ENCODE peak calls at places on chromosomes 2 and 18, in seven cellular contexts. G is SJSA1, X is lower lobe of right lung, B is esophagus squamous epithelium, Q is spleen, C is GM23248, L is H7. Z is an unnamed sample.

GRCh38 chr18:13099113-13099512 is 108.0 kb downstream of the CEP192 start:
- DNase-seq in G (no peak), X (no peak), B (no peak), Q (no peak), C (no peak), L (no peak), Z (no peak)

GRCh38 chr2:27186613-27187345 is 25.1 kb upstream of the ATRAID start:
- DNase-seq in G (no peak), X (no peak), B (no peak), Q (no peak), C (no peak), L (no peak), Z (no peak)

GRCh38 chr2:199946836-199947235 is 8.5 kb downstream of the TYW5 start:
- DNase-seq in G (no peak), X (no peak), B (no peak), Q (no peak), C (peak; percentile 45), L (no peak), Z (no peak)

GRCh38 chr18:1392865-1393734 is 488.4 kb downstream of the ADCYAP1 start:
- DNase-seq in G (no peak), X (no peak), B (no peak), Q (no peak), C (no peak), L (no peak), Z (no peak)

GRCh38 chr2:44170337-44170736 is 1.7 kb downstream of the PPM1B start:
- DNase-seq in G (no peak), X (no peak), B (no peak), Q (no peak), C (peak; percentile 56), L (no peak), Z (peak; percentile 38)

GRCh38 chr18:9952633-9953416 is 39.0 kb downstream of the VAPA start:
- DNase-seq in G (no peak), X (no peak), B (no peak), Q (no peak), C (peak; percentile 50), L (no peak), Z (peak; percentile 91)

GRCh38 chr2:88538362-88538917 is 85.9 kb upstream of the FOXI3 start:
- DNase-seq in G (no peak), X (no peak), B (no peak), Q (no peak), C (no peak), L (no peak), Z (peak; percentile 14)

GRCh38 chr2:236749346-236749745 is 179.7 kb downstream of the ACKR3 start:
- DNase-seq in G (no peak), X (no peak), B (no peak), Q (no peak), C (peak; percentile 86), L (no peak), Z (peak; percentile 81)

GRCh38 chr2:19569300-19569791 is 210.9 kb upstream of the OSR1 start:
- DNase-seq in G (no peak), X (no peak), B (no peak), Q (no peak), C (peak; percentile 35), L (no peak), Z (peak; percentile 67)

GRCh38 chr2:73986085-73986680 is 1.5 kb downstream of the TET3 start:
- DNase-seq in G (no peak), X (no peak), B (no peak), Q (peak; percentile 82), C (no peak), L (no peak), Z (no peak)

GRCh38 chr2:105769504-105769903 is 24.8 kb downstream of the NCK2 start:
- DNase-seq in G (no peak), X (no peak), B (no peak), Q (no peak), C (no peak), L (peak; percentile 69), Z (no peak)

GRCh38 chr2:43943809-43944452 is 51.9 kb downstream of the LRPPRC start:
- DNase-seq in G (no peak), X (no peak), B (no peak), Q (no peak), C (no peak), L (no peak), Z (no peak)

GRCh38 chr2:191845876-191846786 is 757 bp downstream of the CAVIN2 start:
- DNase-seq in G (no peak), X (peak; percentile 67), B (no peak), Q (peak; percentile 73), C (no peak), L (no peak), Z (no peak)

GRCh38 chr2:18976112-18976961 is 382.1 kb downstream of the OSR1 start:
- DNase-seq in G (no peak), X (no peak), B (no peak), Q (no peak), C (peak; percentile 90), L (no peak), Z (peak; percentile 38)

GRCh38 chr2:79994915-79995419 is 309.6 kb downstream of the LRRTM1 start:
- DNase-seq in G (no peak), X (no peak), B (no peak), Q (no peak), C (peak; percentile 31), L (no peak), Z (no peak)

GRCh38 chr2:66443183-66443976 is 8.5 kb downstream of the MEIS1 start:
- DNase-seq in G (no peak), X (no peak), B (no peak), Q (peak; percentile 66), C (peak; percentile 60), L (peak; percentile 22), Z (no peak)
- H3K27me3 ChIP-seq in G (no peaks in the 10 kb centered on the region), X (peaks cover 45% of the 10 kb centered on the region), B (peaks cover 24% of the 10 kb centered on the region), Q (peaks cover 19% of the 10 kb centered on the region), C (no peaks in the 10 kb centered on the region), L (peaks cover 94% of the 10 kb centered on the region), Z (no peaks in the 10 kb centered on the region)

GRCh38 chr2:136116813-136117390 is 1.0 kb downstream of the CXCR4 start:
- DNase-seq in G (no peak), X (peak; percentile 65), B (no peak), Q (peak; percentile 92), C (no peak), L (peak; percentile 79), Z (no peak)
- H3K27me3 ChIP-seq in G (peaks cover 59% of the 10 kb centered on the region), X (peaks cover 24% of the 10 kb centered on the region), B (peaks cover 100% of the 10 kb centered on the region), Q (peaks cover 5% of the 10 kb centered on the region), C (peaks cover 72% of the 10 kb centered on the region), L (peaks cover 50% of the 10 kb centered on the region), Z (peaks cover 42% of the 10 kb centered on the region)

GRCh38 chr18:57429607-57430165 is 5.5 kb upstream of the ONECUT2 start:
- DNase-seq in G (no peak), X (no peak), B (no peak), Q (no peak), C (no peak), L (no peak), Z (no peak)
- H3K27me3 ChIP-seq in G (peaks cover 76% of the 10 kb centered on the region), X (peaks cover 99% of the 10 kb centered on the region), B (peaks cover 100% of the 10 kb centered on the region), Q (peaks cover 71% of the 10 kb centered on the region), C (peaks cover 97% of the 10 kb centered on the region), L (peaks cover 88% of the 10 kb centered on the region), Z (peaks cover 63% of the 10 kb centered on the region)

GRCh38 chr2:220491633-220492032 is 864.2 kb downstream of the SLC4A3 start:
- DNase-seq in G (no peak), X (no peak), B (no peak), Q (no peak), C (no peak), L (no peak), Z (no peak)
- H3K27me3 ChIP-seq in G (no peaks in the 10 kb centered on the region), X (no peaks in the 10 kb centered on the region), B (no peaks in the 10 kb centered on the region), Q (no peaks in the 10 kb centered on the region), C (no peaks in the 10 kb centered on the region), L (no peaks in the 10 kb centered on the region), Z (no peaks in the 10 kb centered on the region)

GRCh38 chr2:111186933-111187332 is 66.2 kb downstream of the BCL2L11 start:
- DNase-seq in G (no peak), X (no peak), B (no peak), Q (no peak), C (no peak), L (peak; percentile 73), Z (no peak)
- H3K27me3 ChIP-seq in G (no peaks in the 10 kb centered on the region), X (no peaks in the 10 kb centered on the region), B (no peaks in the 10 kb centered on the region), Q (no peaks in the 10 kb centered on the region), C (no peaks in the 10 kb centered on the region), L (no peaks in the 10 kb centered on the region), Z (peaks cover 3% of the 10 kb centered on the region)